ENCODE peak calls at places on chromosome 4, in ten cellular contexts. One of them, this sample, is unnamed.

GRCh38 chr4:95838192-95838591 is 1.7 kb upstream of the PDHA2 start:
- DNase-seq in stimulated activated CD4-positive, alpha-beta T cell treated with anti-CD3 and anti-CD28 coated beads, Interleukin-12 subunit alpha, Interleukin-12 subunit beta, amount 100 ng/mL, for 24 hours: no peak
- DNase-seq in PC-9: no peak
- DNase-seq in fibroblast of mammary gland: no peak
- DNase-seq in NCI-H2029: no peak
- DNase-seq in hypothalamus: no peak
- DNase-seq in amniotic stem cell: no peak
- DNase-seq in iPS-NIHi11: peak
- DNase-seq in erythroblast: no peak
- DNase-seq in fibroblast of the aortic adventitia: no peak
- DNase-seq in this sample: no peak

GRCh38 chr4:142656178-142656577 is 189.9 kb downstream of the INPP4B start:
- DNase-seq in amniotic stem cell: no peak
- DNase-seq in iPS-NIHi11: no peak
- DNase-seq in fibroblast of mammary gland: peak
- DNase-seq in PC-9: peak
- DNase-seq in stimulated activated CD4-positive, alpha-beta T cell treated with anti-CD3 and anti-CD28 coated beads, Interleukin-12 subunit alpha, Interleukin-12 subunit beta, amount 100 ng/mL, for 24 hours: no peak
- DNase-seq in NCI-H2029: no peak
- DNase-seq in erythroblast: peak
- DNase-seq in fibroblast of the aortic adventitia: peak
- DNase-seq in hypothalamus: no peak
- DNase-seq in this sample: no peak

GRCh38 chr4:40247350-40247749 is 50.5 kb downstream of the RHOH start:
- DNase-seq in stimulated activated CD4-positive, alpha-beta T cell treated with anti-CD3 and anti-CD28 coated beads, Interleukin-12 subunit alpha, Interleukin-12 subunit beta, amount 100 ng/mL, for 24 hours: no peak
- DNase-seq in erythroblast: no peak
- DNase-seq in amniotic stem cell: no peak
- DNase-seq in fibroblast of the aortic adventitia: no peak
- DNase-seq in iPS-NIHi11: no peak
- DNase-seq in hypothalamus: no peak
- DNase-seq in PC-9: no peak
- DNase-seq in NCI-H2029: no peak
- DNase-seq in fibroblast of mammary gland: no peak
- DNase-seq in this sample: no peak

GRCh38 chr4:126986828-126987227 is 645.9 kb upstream of the INTU start:
- DNase-seq in stimulated activated CD4-positive, alpha-beta T cell treated with anti-CD3 and anti-CD28 coated beads, Interleukin-12 subunit alpha, Interleukin-12 subunit beta, amount 100 ng/mL, for 24 hours: no peak
- DNase-seq in NCI-H2029: no peak
- DNase-seq in iPS-NIHi11: peak
- DNase-seq in hypothalamus: no peak
- DNase-seq in fibroblast of mammary gland: peak
- DNase-seq in amniotic stem cell: no peak
- DNase-seq in PC-9: no peak
- DNase-seq in erythroblast: no peak
- DNase-seq in fibroblast of the aortic adventitia: peak
- DNase-seq in this sample: no peak

GRCh38 chr4:105666693-105667092 is 41.8 kb downstream of the INTS12 start:
- DNase-seq in NCI-H2029: no peak
- DNase-seq in fibroblast of the aortic adventitia: peak
- DNase-seq in hypothalamus: no peak
- DNase-seq in PC-9: no peak
- DNase-seq in fibroblast of mammary gland: peak
- DNase-seq in erythroblast: peak
- DNase-seq in stimulated activated CD4-positive, alpha-beta T cell treated with anti-CD3 and anti-CD28 coated beads, Interleukin-12 subunit alpha, Interleukin-12 subunit beta, amount 100 ng/mL, for 24 hours: no peak
- DNase-seq in amniotic stem cell: no peak
- DNase-seq in iPS-NIHi11: peak
- DNase-seq in this sample: no peak

GRCh38 chr4:15873117-15873516 is 65.4 kb downstream of the FGFBP1 start:
- DNase-seq in hypothalamus: no peak
- DNase-seq in NCI-H2029: no peak
- DNase-seq in iPS-NIHi11: no peak
- DNase-seq in PC-9: no peak
- DNase-seq in erythroblast: no peak
- DNase-seq in stimulated activated CD4-positive, alpha-beta T cell treated with anti-CD3 and anti-CD28 coated beads, Interleukin-12 subunit alpha, Interleukin-12 subunit beta, amount 100 ng/mL, for 24 hours: no peak
- DNase-seq in amniotic stem cell: no peak
- DNase-seq in fibroblast of mammary gland: no peak
- DNase-seq in fibroblast of the aortic adventitia: no peak
- DNase-seq in this sample: no peak

GRCh38 chr4:26985836-26986235 is 125.2 kb downstream of the STIM2 start:
- DNase-seq in hypothalamus: no peak
- DNase-seq in stimulated activated CD4-positive, alpha-beta T cell treated with anti-CD3 and anti-CD28 coated beads, Interleukin-12 subunit alpha, Interleukin-12 subunit beta, amount 100 ng/mL, for 24 hours: no peak
- DNase-seq in amniotic stem cell: no peak
- DNase-seq in fibroblast of the aortic adventitia: no peak
- DNase-seq in PC-9: no peak
- DNase-seq in fibroblast of mammary gland: peak
- DNase-seq in erythroblast: no peak
- DNase-seq in NCI-H2029: no peak
- DNase-seq in iPS-NIHi11: no peak
- DNase-seq in this sample: no peak

GRCh38 chr4:88585908-88586307 is 6.4 kb upstream of the HERC3 start:
- DNase-seq in stimulated activated CD4-positive, alpha-beta T cell treated with anti-CD3 and anti-CD28 coated beads, Interleukin-12 subunit alpha, Interleukin-12 subunit beta, amount 100 ng/mL, for 24 hours: no peak
- DNase-seq in NCI-H2029: no peak
- DNase-seq in fibroblast of the aortic adventitia: no peak
- DNase-seq in hypothalamus: no peak
- DNase-seq in iPS-NIHi11: no peak
- DNase-seq in erythroblast: no peak
- DNase-seq in fibroblast of mammary gland: no peak
- DNase-seq in PC-9: no peak
- DNase-seq in amniotic stem cell: no peak
- DNase-seq in this sample: no peak

GRCh38 chr4:129546531-129546930 is 450.6 kb downstream of the C4orf33 start:
- DNase-seq in erythroblast: no peak
- DNase-seq in PC-9: no peak
- DNase-seq in iPS-NIHi11: no peak
- DNase-seq in stimulated activated CD4-positive, alpha-beta T cell treated with anti-CD3 and anti-CD28 coated beads, Interleukin-12 subunit alpha, Interleukin-12 subunit beta, amount 100 ng/mL, for 24 hours: no peak
- DNase-seq in fibroblast of the aortic adventitia: no peak
- DNase-seq in hypothalamus: no peak
- DNase-seq in fibroblast of mammary gland: no peak
- DNase-seq in NCI-H2029: no peak
- DNase-seq in amniotic stem cell: no peak
- DNase-seq in this sample: no peak

This sample was measured in Daoy.